ENCODE peak calls at places on chromosomes 13 and 19, in six cellular contexts. W is CD4-positive, alpha-beta memory T cell; C is heart right ventricle; S is Right ventricle myocardium superior; U is fibroblast of the conjunctiva; Z is uterus. H is an unnamed sample.

GRCh38 chr19:55210120-55210493 is 806 bp upstream of the PTPRH start:
- DNase-seq in C (no peak), S (no peak), W (no peak), Z (no peak), U (peak), H (peak)

GRCh38 chr13:75055296-75055695 is 426.7 kb downstream of the TBC1D4 start:
- DNase-seq in W (no peak), C (no peak), Z (no peak), U (no peak), S (no peak), H (no peak)

GRCh38 chr13:113581871-113582270 is 2.7 kb upstream of the TFDP1 start:
- DNase-seq in C (no peak), U (no peak), W (no peak), S (no peak), Z (no peak), H (no peak)

GRCh38 chr19:46932346-46932745 is 71.5 kb downstream of the ARHGAP35 start:
- DNase-seq in W (no peak), S (no peak), U (no peak), Z (no peak), C (no peak), H (no peak)

GRCh38 chr13:27953671-27954405 is 15.3 kb downstream of the CDX2 start:
- DNase-seq in U (peak), W (peak), S (peak), Z (peak), C (peak), H (peak)

GRCh38 chr13:103883152-103883551 is 816.9 kb upstream of the SLC10A2 start:
- DNase-seq in Z (peak), S (peak), U (peak), C (peak), W (no peak), H (peak)

GRCh38 chr13:58712191-58712590 is 1080.6 kb downstream of the PCDH17 start:
- DNase-seq in W (no peak), S (no peak), C (no peak), U (no peak), Z (no peak), H (no peak)

GRCh38 chr13:101204270-101205011 is 211.9 kb downstream of the NALCN start:
- DNase-seq in C (no peak), S (no peak), W (no peak), Z (no peak), U (no peak), H (peak)

GRCh38 chr19:42175335-42175734 is 42.1 kb downstream of the DEDD2 start:
- DNase-seq in C (no peak), Z (no peak), U (no peak), W (no peak), S (no peak), H (no peak)

GRCh38 chr13:75236774-75237173 is 245.2 kb downstream of the TBC1D4 start:
- DNase-seq in U (no peak), S (no peak), Z (no peak), C (no peak), W (no peak), H (no peak)

GRCh38 chr13:48265217-48265815 is 32.3 kb downstream of the ITM2B start:
- DNase-seq in W (no peak), C (no peak), S (no peak), U (no peak), Z (no peak), H (no peak)

GRCh38 chr19:1844536-1845515 is 3.5 kb downstream of the REXO1 start:
- DNase-seq in W (no peak), Z (no peak), S (no peak), C (no peak), U (no peak), H (no peak)

GRCh38 chr19:54481326-54481930 is 8.3 kb upstream of the CDC42EP5 start:
- DNase-seq in C (peak), W (no peak), Z (no peak), U (no peak), S (no peak), H (no peak)

GRCh38 chr19:16566161-16566560 is 6.1 kb downstream of the SLC35E1 start:
- DNase-seq in S (no peak), C (no peak), U (no peak), W (peak), Z (no peak), H (no peak)

GRCh38 chr13:49218493-49219051 is 1.6 kb upstream of the MLNR start:
- DNase-seq in S (no peak), C (no peak), U (no peak), Z (no peak), W (no peak), H (no peak)

GRCh38 chr13:33150662-33151061 is 134.4 kb downstream of the KL start:
- DNase-seq in U (no peak), C (no peak), Z (no peak), W (no peak), S (no peak), H (no peak)

GRCh38 chr13:113654591-113655357 is 3.2 kb downstream of the ATP4B start:
- DNase-seq in C (no peak), U (no peak), S (peak), Z (peak), W (no peak), H (no peak)

GRCh38 chr19:30225615-30226463 is 146.3 kb upstream of the ZNF536 start:
- DNase-seq in U (no peak), W (no peak), S (no peak), Z (no peak), C (no peak), H (no peak)

GRCh38 chr13:97855570-97855970 is 97.9 kb upstream of the IPO5 start:
- DNase-seq in S (no peak), C (peak), U (peak), W (peak), Z (peak), H (peak)

GRCh38 chr13:75963318-75963717 is 327.2 kb downstream of the LMO7 start:
- DNase-seq in Z (no peak), S (no peak), W (no peak), U (no peak), C (no peak), H (no peak)

GRCh38 chr13:39506559-39507390 is 96.2 kb downstream of the LHFPL6 start:
- DNase-seq in S (no peak), W (no peak), C (no peak), U (no peak), Z (no peak), H (no peak)

GRCh38 chr13:42420304-42420703 is 148.4 kb downstream of the AKAP11 start:
- DNase-seq in W (no peak), C (no peak), Z (no peak), U (no peak), S (no peak), H (no peak)